ENCODE peak calls at places on chromosomes 3 and 15, in eight cellular contexts. One of them, this sample, is unnamed.
A peak's percentile ranks its signal among the peaks of the same experiment; 100 is the strongest.

GRCh38 chr3:67037615-67038014 is 39.5 kb downstream of the KBTBD8 start:
- DNase-seq in effector memory CD8-positive, alpha-beta T cell: no peak
- DNase-seq in coronary artery: no peak
- DNase-seq in T follicular helper cell: no peak
- DNase-seq in stimulated activated CD4-positive, alpha-beta T cell treated with anti-CD3 and anti-CD28 coated beads, Interleukin-1b, Interleukin-23, amount 100 ng/mL, for 1 hour: no peak
- DNase-seq in H7: no peak
- DNase-seq in head of caudate nucleus: no peak
- DNase-seq in kidney: no peak
- DNase-seq in this sample: no peak

GRCh38 chr3:12729313-12729676 is 29.8 kb downstream of the TMEM40 start:
- DNase-seq in effector memory CD8-positive, alpha-beta T cell: no peak
- DNase-seq in coronary artery: no peak
- DNase-seq in T follicular helper cell: no peak
- DNase-seq in stimulated activated CD4-positive, alpha-beta T cell treated with anti-CD3 and anti-CD28 coated beads, Interleukin-1b, Interleukin-23, amount 100 ng/mL, for 1 hour: no peak
- DNase-seq in H7: no peak
- DNase-seq in head of caudate nucleus: no peak
- DNase-seq in kidney: no peak
- DNase-seq in this sample: no peak

GRCh38 chr15:37824717-37825382 is 109.6 kb upstream of the TMCO5A start:
- DNase-seq in effector memory CD8-positive, alpha-beta T cell: no peak
- DNase-seq in coronary artery: no peak
- DNase-seq in T follicular helper cell: no peak
- DNase-seq in stimulated activated CD4-positive, alpha-beta T cell treated with anti-CD3 and anti-CD28 coated beads, Interleukin-1b, Interleukin-23, amount 100 ng/mL, for 1 hour: no peak
- DNase-seq in H7: no peak
- DNase-seq in head of caudate nucleus: no peak
- DNase-seq in kidney: no peak
- DNase-seq in this sample: no peak

GRCh38 chr15:22973286-22973685 is 6.9 kb downstream of the CYFIP1 start:
- DNase-seq in effector memory CD8-positive, alpha-beta T cell: no peak
- DNase-seq in coronary artery: no peak
- DNase-seq in T follicular helper cell: no peak
- DNase-seq in stimulated activated CD4-positive, alpha-beta T cell treated with anti-CD3 and anti-CD28 coated beads, Interleukin-1b, Interleukin-23, amount 100 ng/mL, for 1 hour: no peak
- DNase-seq in H7: no peak
- DNase-seq in head of caudate nucleus: peak; percentile 37
- DNase-seq in kidney: no peak
- DNase-seq in this sample: no peak

GRCh38 chr3:108093616-108094015 is 2.8 kb upstream of the CD47 start:
- DNase-seq in effector memory CD8-positive, alpha-beta T cell: no peak
- DNase-seq in coronary artery: no peak
- DNase-seq in T follicular helper cell: no peak
- DNase-seq in stimulated activated CD4-positive, alpha-beta T cell treated with anti-CD3 and anti-CD28 coated beads, Interleukin-1b, Interleukin-23, amount 100 ng/mL, for 1 hour: no peak
- DNase-seq in H7: no peak
- DNase-seq in head of caudate nucleus: no peak
- DNase-seq in kidney: no peak
- DNase-seq in this sample: no peak

GRCh38 chr3:58175429-58176184 is 35.2 kb downstream of the DNASE1L3 start:
- DNase-seq in effector memory CD8-positive, alpha-beta T cell: no peak
- DNase-seq in coronary artery: no peak
- DNase-seq in T follicular helper cell: no peak
- DNase-seq in stimulated activated CD4-positive, alpha-beta T cell treated with anti-CD3 and anti-CD28 coated beads, Interleukin-1b, Interleukin-23, amount 100 ng/mL, for 1 hour: no peak
- DNase-seq in H7: no peak
- DNase-seq in head of caudate nucleus: no peak
- DNase-seq in kidney: no peak
- DNase-seq in this sample: no peak

GRCh38 chr3:179730508-179730907 is 77.7 kb downstream of the USP13 start:
- DNase-seq in effector memory CD8-positive, alpha-beta T cell: no peak
- DNase-seq in coronary artery: no peak
- DNase-seq in T follicular helper cell: no peak
- DNase-seq in stimulated activated CD4-positive, alpha-beta T cell treated with anti-CD3 and anti-CD28 coated beads, Interleukin-1b, Interleukin-23, amount 100 ng/mL, for 1 hour: no peak
- DNase-seq in H7: no peak
- DNase-seq in head of caudate nucleus: no peak
- DNase-seq in kidney: no peak
- DNase-seq in this sample: no peak

GRCh38 chr3:20046556-20046955 is 6.3 kb downstream of the KAT2B start:
- DNase-seq in effector memory CD8-positive, alpha-beta T cell: no peak
- DNase-seq in coronary artery: no peak
- DNase-seq in T follicular helper cell: no peak
- DNase-seq in stimulated activated CD4-positive, alpha-beta T cell treated with anti-CD3 and anti-CD28 coated beads, Interleukin-1b, Interleukin-23, amount 100 ng/mL, for 1 hour: no peak
- DNase-seq in H7: no peak
- DNase-seq in head of caudate nucleus: no peak
- DNase-seq in kidney: no peak
- DNase-seq in this sample: no peak

GRCh38 chr3:49020335-49021212 is 1.3 kb upstream of the NDUFAF3 start:
- DNase-seq in effector memory CD8-positive, alpha-beta T cell: no peak
- DNase-seq in coronary artery: peak; percentile 87
- DNase-seq in T follicular helper cell: no peak
- DNase-seq in stimulated activated CD4-positive, alpha-beta T cell treated with anti-CD3 and anti-CD28 coated beads, Interleukin-1b, Interleukin-23, amount 100 ng/mL, for 1 hour: no peak
- DNase-seq in H7: peak; percentile 88
- DNase-seq in head of caudate nucleus: peak; percentile 42
- DNase-seq in kidney: peak; percentile 90
- DNase-seq in this sample: no peak

GRCh38 chr3:138440137-138440536 is 5.7 kb downstream of the ESYT3 start:
- DNase-seq in effector memory CD8-positive, alpha-beta T cell: no peak
- DNase-seq in coronary artery: no peak
- DNase-seq in T follicular helper cell: no peak
- DNase-seq in stimulated activated CD4-positive, alpha-beta T cell treated with anti-CD3 and anti-CD28 coated beads, Interleukin-1b, Interleukin-23, amount 100 ng/mL, for 1 hour: no peak
- DNase-seq in H7: peak; percentile 23
- DNase-seq in head of caudate nucleus: no peak
- DNase-seq in kidney: no peak
- DNase-seq in this sample: no peak